ENCODE peak calls at places on chromosomes 4 and X, in five cellular contexts. F is IMR-90; Z is A549; X is CD4-positive, alpha-beta memory T cell; M is DND-41. K is an unnamed sample.

GRCh38 chr4:79823148-79823763 is 249.8 kb downstream of the ANTXR2 start:
- DNase-seq in X (no peak), F (peak; percentile 58), Z (no peak), M (no peak), K (no peak)

GRCh38 chr4:24595662-24596061 is 11.3 kb upstream of the DHX15 start:
- DNase-seq in Z (peak; percentile 4), X (no peak), F (no peak), M (no peak), K (no peak)

GRCh38 chr4:99180367-99181169 is 36.5 kb upstream of the ADH4 start:
- DNase-seq in F (peak; percentile 83), X (no peak), Z (no peak), M (no peak), K (no peak)

GRCh38 chrX:6292599-6292998 is 63.9 kb upstream of the NLGN4X start:
- DNase-seq in Z (no peak), F (no peak), M (no peak), X (no peak), K (no peak)

GRCh38 chr4:8533274-8533865 is 46.8 kb upstream of the GPR78 start:
- DNase-seq in Z (no peak), M (no peak), X (no peak), F (no peak), K (no peak)

GRCh38 chr4:7335363-7336066 is 99.2 kb downstream of the PSAPL1 start:
- DNase-seq in F (peak; percentile 4), X (peak; percentile 9), M (peak; percentile 70), Z (peak; percentile 58), K (no peak)

GRCh38 chr4:102438873-102439614 is 62.1 kb upstream of the NFKB1 start:
- DNase-seq in X (no peak), Z (peak; percentile 74), F (peak; percentile 93), M (no peak), K (no peak)

GRCh38 chr4:77031544-77031943 is 44.2 kb downstream of the CCNI start:
- DNase-seq in F (no peak), M (no peak), Z (no peak), X (peak; percentile 43), K (no peak)

GRCh38 chr4:1928356-1929235 is 57.4 kb downstream of the NSD2 start:
- DNase-seq in F (peak; percentile 27), X (no peak), M (no peak), Z (no peak), K (no peak)

GRCh38 chrX:30935985-30936384 is 46.9 kb upstream of the TAB3 start:
- DNase-seq in Z (peak; percentile 21), M (no peak), X (no peak), F (peak; percentile 3), K (no peak)

GRCh38 chr4:134364928-134365327 is 163.3 kb upstream of the PABPC4L start:
- DNase-seq in X (no peak), F (no peak), M (no peak), Z (no peak), K (no peak)

GRCh38 chr4:172980178-172980577 is 188.4 kb upstream of the GALNT7 start:
- DNase-seq in Z (peak; percentile 28), X (no peak), M (no peak), F (peak; percentile 11), K (no peak)

GRCh38 chr4:139957986-139958737 is 195.8 kb downstream of the MAML3 start:
- DNase-seq in F (no peak), Z (no peak), X (no peak), M (no peak), K (no peak)

GRCh38 chrX:150643271-150643670 is 49.9 kb upstream of the MTMR1 start:
- DNase-seq in Z (no peak), M (no peak), X (no peak), F (peak; percentile 33), K (no peak)

GRCh38 chrX:9873952-9874351 is 87.7 kb downstream of the SHROOM2 start:
- DNase-seq in Z (peak; percentile 58), F (peak; percentile 49), M (peak; percentile 57), X (peak; percentile 30), K (peak; percentile 12)

GRCh38 chr4:31984872-31985271 is 1264.7 kb downstream of the PCDH7 start:
- DNase-seq in F (no peak), X (no peak), M (no peak), Z (no peak), K (no peak)

GRCh38 chr4:89640620-89641366 is 196.2 kb downstream of the SNCA start:
- DNase-seq in X (no peak), F (peak; percentile 49), M (no peak), Z (peak; percentile 63), K (no peak)

GRCh38 chrX:130216312-130216711 is 44.5 kb downstream of the RAB33A start:
- DNase-seq in F (peak; percentile 8), X (no peak), M (no peak), Z (no peak), K (no peak)

GRCh38 chr4:74109894-74110605 is 11.1 kb upstream of the CXCL2 start:
- DNase-seq in X (no peak), F (peak; percentile 93), M (no peak), Z (peak; percentile 89), K (no peak)

GRCh38 chr4:65450899-65451298 is 219.4 kb downstream of the EPHA5 start:
- DNase-seq in Z (no peak), X (no peak), M (peak; percentile 46), F (no peak), K (no peak)

GRCh38 chrX:1463581-1464281 is 11.0 kb upstream of the ASMTL start:
- DNase-seq in X (no peak), Z (no peak), F (no peak), M (peak; percentile 4), K (no peak)

GRCh38 chr4:6655924-6656323 is 15.4 kb downstream of the MRFAP1 start:
- DNase-seq in F (no peak), M (peak; percentile 27), X (no peak), Z (no peak), K (no peak)

GRCh38 chr4:64399313-64400109 is 9.7 kb downstream of the TECRL start:
- DNase-seq in M (no peak), Z (no peak), F (no peak), X (no peak), K (no peak)

GRCh38 chrX:38561951-38562719 is 793 bp downstream of the TSPAN7 start:
- DNase-seq in X (peak; percentile 4), Z (no peak), M (peak; percentile 22), F (no peak), K (peak; percentile 58)

GRCh38 chrX:28854637-28855036 is 267.4 kb downstream of the IL1RAPL1 start:
- DNase-seq in X (no peak), Z (no peak), M (no peak), F (peak; percentile 39), K (no peak)

GRCh38 chrX:140503230-140503585 is 1.7 kb downstream of the SOX3 start:
- DNase-seq in F (no peak), M (no peak), Z (no peak), X (no peak), K (no peak)

GRCh38 chrX:15745179-15745578 is 7.1 kb downstream of the CA5B start:
- DNase-seq in X (no peak), F (peak; percentile 52), M (no peak), Z (no peak), K (no peak)

GRCh38 chr4:16897991-16898827 is at the start of gene LDB2:
- DNase-seq in Z (no peak), F (peak; percentile 88), M (no peak), X (no peak), K (peak; percentile 59)

GRCh38 chr4:182268966-182269365 is 25.8 kb downstream of the TENM3 start:
- DNase-seq in M (no peak), X (no peak), F (no peak), Z (no peak), K (no peak)

DNA sequence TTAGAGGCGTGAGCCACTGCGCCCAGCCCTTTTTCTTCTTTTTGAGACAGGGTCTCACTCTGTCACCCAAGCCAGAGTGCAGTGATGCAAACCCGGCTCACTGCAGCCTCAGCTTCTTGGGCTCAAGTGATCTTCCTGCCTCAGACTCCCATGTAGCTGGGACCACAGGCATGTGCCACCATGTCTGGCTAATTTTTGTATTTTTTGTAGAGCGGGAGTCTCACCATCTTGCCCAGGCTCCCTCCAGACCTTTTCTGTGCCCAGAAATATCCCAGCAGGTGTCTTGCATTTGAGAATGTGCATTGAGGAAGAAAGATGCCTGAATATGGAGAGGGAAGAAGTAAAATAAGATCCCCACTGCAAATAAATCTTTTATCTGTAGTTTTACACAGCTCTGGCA is 58.7 kb downstream of the PPEF2 start:
- DNase-seq in Z (no peak), X (no peak), F (no peak), M (no peak), K (no peak)
- H3K27ac ChIP-seq in Z (peak overlapping the region; percentile 91), X (no peak overlapping the region), F (peak overlapping the region; percentile 94), M (no peak overlapping the region), K (no peak overlapping the region)

GRCh38 chr4:180141734-180142133 is 2101.5 kb upstream of the TENM3 start:
- DNase-seq in Z (no peak), M (no peak), X (no peak), F (no peak), K (no peak)
- H3K27ac ChIP-seq in Z (no peak overlapping the region), M (no peak overlapping the region), X (no peak overlapping the region), F (no peak overlapping the region), K (no peak overlapping the region)

GRCh38 chr4:2963185-2964076 is at the start of the genes GRK4 and NOP14:
- DNase-seq in X (peak; percentile 98), Z (peak; percentile 97), F (peak; percentile 98), M (peak; percentile 98), K (peak; percentile 93)
- H3K27ac ChIP-seq in X (peak within 1 kb of the TSS; percentile 83), Z (peak within 1 kb of the TSS; percentile 99), F (peak within 1 kb of the TSS; percentile 72), M (peak within 1 kb of the TSS; percentile 86), K (peak within 1 kb of the TSS; percentile 58)

DNA sequence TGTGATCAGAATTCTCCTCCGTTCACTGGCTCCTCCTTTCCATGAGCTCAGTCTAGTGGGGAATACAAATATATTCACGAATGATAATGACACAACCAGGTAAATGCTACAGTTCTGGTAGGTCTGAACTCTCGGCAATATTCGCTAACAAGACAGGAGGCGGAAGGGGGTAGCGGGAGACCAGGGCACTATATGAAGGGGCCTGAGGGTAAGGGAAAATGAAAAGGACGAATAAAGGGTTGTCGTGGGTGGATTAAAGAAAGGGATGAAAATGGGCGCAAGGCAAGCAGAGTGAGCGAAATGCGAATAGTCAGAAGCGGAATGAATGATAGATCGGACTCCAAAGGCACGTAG is 743 bp downstream of the NKAP start:
- DNase-seq in M (no peak), Z (peak; percentile 4), F (peak; percentile 0), X (no peak), K (no peak)
- H3K27ac ChIP-seq in M (peak overlapping the region; percentile 60), Z (peak overlapping the region; percentile 97), F (peak overlapping the region; percentile 62), X (peak overlapping the region; percentile 93), K (no peak overlapping the region)

DNA sequence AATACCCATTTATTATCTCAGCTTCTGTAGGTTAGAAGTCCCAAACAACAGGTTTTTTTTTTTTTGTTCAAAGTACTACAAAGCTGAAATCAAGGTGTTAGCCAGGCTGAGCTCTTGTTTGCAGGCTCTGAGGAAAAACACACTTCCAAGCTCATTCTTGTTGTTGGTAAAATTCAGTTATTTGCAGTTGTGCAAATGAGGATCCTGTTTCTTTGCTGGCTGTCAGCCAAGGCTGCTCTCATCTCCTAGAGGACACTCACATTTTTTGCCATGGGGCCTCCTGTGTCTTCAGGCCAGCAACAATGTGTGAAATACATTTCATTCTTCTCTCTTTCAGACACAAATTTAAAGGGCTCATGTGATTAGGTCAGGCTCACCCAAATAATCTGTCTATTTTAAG is 60.3 kb upstream of the HSD17B10 start:
- DNase-seq in F (peak; percentile 29), X (no peak), Z (no peak), M (no peak), K (no peak)
- H3K27ac ChIP-seq in F (no peak overlapping the region), X (no peak overlapping the region), Z (no peak overlapping the region), M (no peak overlapping the region), K (no peak overlapping the region)

K was measured in caudate nucleus.